ENCODE peak calls at places on chromosomes 4 and X, in nine cellular contexts. Z is lower lobe of right lung, P is pancreas, D is WERI-Rb-1, V is skeletal muscle cell, F is cardiac muscle cell, B is neuronal stem cell, N is small intestine, G is cardiac fibroblast. R is an unnamed sample.

GRCh38 chr4:120725639-120726585 is 196.6 kb downstream of the PRDM5 start:
- DNase-seq in N (no peak), D (no peak), B (no peak), F (no peak), V (no peak), P (no peak), G (no peak), Z (no peak), R (no peak)

GRCh38 chr4:139528377-139529005 is 27.5 kb downstream of the SETD7 start:
- DNase-seq in V (peak; percentile 85), D (peak; percentile 39), Z (no peak), P (no peak), N (peak; percentile 31), F (no peak), G (peak; percentile 95), B (no peak), R (peak; percentile 52)

GRCh38 chr4:185839204-185839712 is 27.3 kb upstream of the SORBS2 start:
- DNase-seq in B (peak; percentile 71), Z (no peak), F (peak; percentile 11), V (peak; percentile 100), D (no peak), N (no peak), G (peak; percentile 99), P (no peak), R (peak; percentile 79)

GRCh38 chr4:2165391-2165790 is 76.5 kb downstream of the HAUS3 start:
- DNase-seq in V (no peak), D (no peak), P (no peak), N (no peak), F (no peak), Z (no peak), G (no peak), B (no peak), R (no peak)

GRCh38 chrX:75303795-75304194 is 29.9 kb downstream of the UPRT start:
- DNase-seq in G (peak; percentile 78), F (no peak), P (no peak), Z (no peak), B (no peak), N (no peak), V (peak; percentile 25), D (no peak), R (peak; percentile 64)

GRCh38 chrX:10628906-10629305 is 8.5 kb upstream of the MID1 start:
- DNase-seq in B (no peak), Z (no peak), G (no peak), N (no peak), V (no peak), F (no peak), D (no peak), P (no peak), R (no peak)

GRCh38 chr4:54058171-54058570 is 6.2 kb downstream of the CHIC2 start:
- DNase-seq in V (no peak), Z (no peak), B (no peak), P (no peak), D (no peak), F (no peak), N (no peak), G (no peak), R (no peak)

GRCh38 chr4:110059556-110060191 is 138.7 kb downstream of the ELOVL6 start:
- DNase-seq in D (no peak), F (no peak), B (no peak), Z (no peak), V (no peak), P (no peak), G (peak; percentile 59), N (peak; percentile 89), R (no peak)

GRCh38 chr4:114078636-114079035 is 99.2 kb upstream of the ARSJ start:
- DNase-seq in N (no peak), P (no peak), Z (no peak), V (peak; percentile 54), D (no peak), B (no peak), F (no peak), G (peak; percentile 12), R (peak; percentile 21)

GRCh38 chr4:114076865-114077264 is 97.4 kb upstream of the ARSJ start:
- DNase-seq in Z (no peak), G (peak; percentile 49), V (no peak), N (no peak), B (no peak), P (no peak), F (no peak), D (no peak), R (no peak)

GRCh38 chr4:114082348-114082747 is 102.9 kb upstream of the ARSJ start:
- DNase-seq in V (no peak), B (no peak), P (no peak), G (no peak), D (no peak), Z (no peak), N (no peak), F (no peak), R (no peak)

GRCh38 chr4:114081783-114082182 is 102.3 kb upstream of the ARSJ start:
- DNase-seq in D (no peak), N (no peak), F (no peak), Z (no peak), V (no peak), P (no peak), B (no peak), G (no peak), R (no peak)

DNA sequence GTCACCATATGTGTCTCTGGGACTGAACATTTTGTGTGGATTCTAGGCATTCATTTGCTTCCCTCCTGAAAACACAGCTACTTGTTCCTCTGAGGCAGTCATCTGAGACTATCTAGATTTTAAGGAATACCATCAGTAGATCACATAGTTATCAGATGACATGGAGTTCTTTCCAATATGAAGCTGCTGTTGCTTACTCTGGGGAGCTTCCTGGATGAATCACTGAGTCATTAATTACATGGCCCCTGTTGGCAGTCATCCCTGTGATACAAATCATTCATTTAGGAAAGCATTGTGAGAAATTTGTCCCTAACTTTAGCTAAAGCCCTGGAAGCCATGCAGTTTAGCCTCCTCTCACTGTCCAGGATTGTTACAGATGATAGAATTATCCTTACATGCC is 98.2 kb upstream of the ARSJ start:
- DNase-seq in F (no peak), N (no peak), V (peak; percentile 87), Z (no peak), G (peak; percentile 81), B (no peak), D (no peak), P (no peak), R (peak; percentile 83)
- H3K4me3 ChIP-seq in F (no peak overlapping the region), N (no peak overlapping the region), V (no peak overlapping the region), Z (no peak overlapping the region), G (no peak overlapping the region), B (no peak overlapping the region), D (no peak overlapping the region), P (no peak overlapping the region), R (no peak overlapping the region)

DNA sequence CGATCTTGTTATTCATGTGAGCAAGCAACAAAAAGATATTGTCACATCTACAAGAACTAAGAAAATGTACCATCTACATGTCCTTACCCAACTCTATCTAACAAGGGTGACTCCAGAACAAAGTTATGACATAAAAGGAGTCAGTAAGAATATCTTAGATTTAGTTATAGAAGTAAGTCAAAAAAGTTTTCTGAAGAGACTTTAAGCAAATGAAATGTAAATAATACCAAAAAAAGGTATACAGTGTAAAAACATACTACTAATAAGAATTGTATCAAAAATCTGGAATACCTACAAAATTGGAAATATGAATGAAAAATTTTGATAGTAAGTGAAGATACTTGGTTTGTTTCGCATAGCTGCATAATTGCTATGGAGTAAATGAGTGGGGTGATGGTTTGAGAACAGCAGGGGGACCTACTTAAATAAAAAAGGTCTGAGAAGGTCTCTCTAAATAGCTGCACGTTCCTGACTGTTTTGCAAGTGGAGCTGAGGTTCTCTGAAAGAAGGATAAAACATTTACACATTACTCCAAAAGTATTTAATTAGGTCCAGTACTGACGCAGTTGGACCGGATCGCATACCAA is 51.0 kb upstream of the ENPP6 start:
- DNase-seq in V (no peak), D (no peak), B (no peak), P (no peak), Z (no peak), G (no peak), F (no peak), N (no peak), R (no peak)
- H3K4me3 ChIP-seq in V (no peak overlapping the region), D (no peak overlapping the region), B (no peak overlapping the region), P (no peak overlapping the region), Z (peak overlapping the region; percentile 36), G (no peak overlapping the region), F (no peak overlapping the region), N (no peak overlapping the region), R (no peak overlapping the region)

GRCh38 chrX:65601126-65601525 is 66.3 kb upstream of the MSN start:
- DNase-seq in F (no peak), V (no peak), B (no peak), N (no peak), D (no peak), Z (no peak), P (no peak), G (no peak), R (no peak)

GRCh38 chrX:65600106-65600505 is 65.5 kb upstream of the LAS1L start:
- DNase-seq in F (no peak), N (no peak), V (no peak), P (no peak), Z (no peak), B (no peak), D (no peak), G (no peak), R (no peak)

GRCh38 chrX:65601530-65602281 is 65.7 kb upstream of the MSN start:
- DNase-seq in F (no peak), Z (peak; percentile 82), B (no peak), N (peak; percentile 33), P (peak; percentile 71), G (peak; percentile 95), D (no peak), V (peak; percentile 65), R (no peak)

GRCh38 chrX:65596270-65596669 is 61.7 kb upstream of the LAS1L start:
- DNase-seq in F (no peak), B (no peak), Z (no peak), V (no peak), D (no peak), N (peak; percentile 45), P (no peak), G (peak; percentile 71), R (no peak)

DNA sequence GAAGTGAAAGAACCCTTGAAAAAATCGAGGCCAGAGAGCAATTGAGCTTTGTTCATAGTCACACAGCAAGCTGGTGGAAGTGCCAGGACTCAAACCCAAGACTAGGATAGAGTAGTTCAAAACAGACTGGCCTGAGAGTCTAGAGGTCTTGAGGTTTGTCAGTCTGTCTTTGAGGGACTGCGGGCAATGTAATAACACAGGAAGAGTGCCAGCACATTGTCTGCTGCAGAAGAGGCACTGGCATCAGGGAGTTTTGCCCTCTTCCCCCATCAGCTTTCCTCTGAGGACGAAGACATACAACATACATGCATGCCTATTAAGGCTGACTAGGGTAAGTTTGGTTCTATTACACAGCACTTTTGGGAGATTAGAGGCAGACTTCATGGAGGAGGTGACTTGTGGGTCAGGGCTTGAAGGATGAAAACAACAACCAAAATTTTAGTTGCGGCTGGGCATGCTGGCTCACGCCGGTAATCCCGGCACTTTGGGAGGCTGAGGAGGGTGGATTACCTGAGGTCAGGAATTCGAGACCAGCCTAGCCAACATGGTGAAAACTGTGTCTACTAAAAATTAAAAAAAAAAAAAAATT is 64.1 kb upstream of the LAS1L start:
- DNase-seq in D (no peak), N (no peak), G (no peak), V (no peak), B (no peak), P (no peak), F (no peak), Z (no peak), R (no peak)
- H3K4me3 ChIP-seq in D (no peak overlapping the region), N (no peak overlapping the region), G (no peak overlapping the region), V (no peak overlapping the region), B (no peak overlapping the region), P (no peak overlapping the region), F (no peak overlapping the region), Z (no peak overlapping the region), R (no peak overlapping the region)

DNA sequence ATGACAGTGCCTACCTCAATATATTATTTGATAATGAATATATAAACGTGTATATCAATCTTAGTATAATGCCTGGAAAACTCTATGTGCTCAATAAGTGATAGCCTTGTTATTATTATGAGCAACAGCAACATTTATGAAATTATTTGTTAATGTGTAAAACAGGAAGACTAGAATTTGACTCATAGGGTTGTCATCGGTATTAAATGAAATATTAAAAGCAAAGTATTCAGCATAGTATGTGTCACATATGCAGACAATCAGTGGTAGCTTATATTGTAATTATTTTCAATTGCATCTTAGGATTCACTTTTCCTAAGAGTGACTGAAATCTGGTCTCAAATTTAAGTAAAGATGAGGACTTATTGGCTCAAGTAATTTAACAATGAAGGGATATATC is 24.6 kb downstream of the SPANXD start:
- DNase-seq in G (peak; percentile 55), B (no peak), Z (no peak), F (no peak), V (no peak), N (no peak), P (no peak), D (no peak), R (no peak)
- H3K4me3 ChIP-seq in G (no peak overlapping the region), B (no peak overlapping the region), Z (no peak overlapping the region), F (no peak overlapping the region), V (no peak overlapping the region), N (no peak overlapping the region), P (no peak overlapping the region), D (no peak overlapping the region), R (no peak overlapping the region)